ENCODE peak calls at places on chromosome 2, in four cellular contexts. R is uterus, J is right cardiac atrium, U is mucosa of descending colon. D is an unnamed sample. For H3K4me1, the result is how much of the 10 kb centered on the place peaks cover.

GRCh38 chr2:17877811-17878221 is 651 bp upstream of the KCNS3 start:
- DNase-seq in R (no peak), J (peak), U (no peak), D (no peak)

GRCh38 chr2:158459161-158460003 is 2.6 kb downstream of the PKP4 start:
- DNase-seq in R (no peak), J (no peak), U (no peak), D (no peak)

GRCh38 chr2:198351647-198352046 is 547.3 kb downstream of the PLCL1 start:
- DNase-seq in R (no peak), J (no peak), U (no peak), D (no peak)

GRCh38 chr2:99544608-99545007 is 54.8 kb upstream of the REV1 start:
- DNase-seq in R (no peak), J (no peak), U (no peak), D (no peak)

GRCh38 chr2:157190151-157190550 is 67.4 kb upstream of the GALNT5 start:
- DNase-seq in R (no peak), J (no peak), U (no peak), D (no peak)

GRCh38 chr2:20168727-20169696 is 55.9 kb downstream of the SDC1 start:
- DNase-seq in R (no peak), J (no peak), U (no peak), D (no peak)

GRCh38 chr2:95047629-95048510 is 22.4 kb downstream of the MAL start:
- DNase-seq in R (no peak), J (no peak), U (no peak), D (no peak)

GRCh38 chr2:100408104-100408503 is 9.4 kb downstream of the CHST10 start:
- DNase-seq in R (no peak), J (peak), U (no peak), D (no peak)

GRCh38 chr2:203682688-203683130 is 23.7 kb upstream of the CD28 start:
- DNase-seq in R (no peak), J (peak), U (no peak), D (no peak)

GRCh38 chr2:204625135-204625534 is 79.9 kb downstream of the PARD3B start:
- DNase-seq in R (no peak), J (no peak), U (no peak), D (no peak)

DNA sequence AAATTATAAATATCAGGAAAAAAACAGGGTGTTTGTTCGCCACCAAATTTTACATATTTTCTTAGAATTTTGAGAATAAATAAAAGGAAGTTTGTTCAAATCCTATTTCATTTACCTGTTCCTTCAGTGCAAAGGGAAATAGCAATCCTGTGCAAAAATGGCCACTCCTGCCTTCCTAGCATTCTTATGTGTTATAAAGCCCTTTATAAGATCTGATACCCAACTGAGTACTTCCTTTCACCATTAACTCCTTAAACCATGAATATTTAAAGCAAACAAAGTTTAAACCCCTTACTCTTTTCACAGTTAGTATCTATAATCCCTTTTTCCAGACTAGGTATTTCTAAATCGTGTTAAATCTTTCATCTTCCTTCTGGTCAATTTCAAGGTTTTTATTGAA is 427.8 kb downstream of the NR4A2 start:
- DNase-seq in R (no peak), J (no peak), U (no peak), D (no peak)
- H3K4me1 ChIP-seq in R (under half), J (under half), U (under half), D (under half)

GRCh38 chr2:85582467-85582866 is 1.8 kb upstream of the VAMP5 start:
- DNase-seq in R (no peak), J (no peak), U (no peak), D (no peak)
- H3K4me1 ChIP-seq in R (under half), J (under half), U (under half), D (under half)

DNA sequence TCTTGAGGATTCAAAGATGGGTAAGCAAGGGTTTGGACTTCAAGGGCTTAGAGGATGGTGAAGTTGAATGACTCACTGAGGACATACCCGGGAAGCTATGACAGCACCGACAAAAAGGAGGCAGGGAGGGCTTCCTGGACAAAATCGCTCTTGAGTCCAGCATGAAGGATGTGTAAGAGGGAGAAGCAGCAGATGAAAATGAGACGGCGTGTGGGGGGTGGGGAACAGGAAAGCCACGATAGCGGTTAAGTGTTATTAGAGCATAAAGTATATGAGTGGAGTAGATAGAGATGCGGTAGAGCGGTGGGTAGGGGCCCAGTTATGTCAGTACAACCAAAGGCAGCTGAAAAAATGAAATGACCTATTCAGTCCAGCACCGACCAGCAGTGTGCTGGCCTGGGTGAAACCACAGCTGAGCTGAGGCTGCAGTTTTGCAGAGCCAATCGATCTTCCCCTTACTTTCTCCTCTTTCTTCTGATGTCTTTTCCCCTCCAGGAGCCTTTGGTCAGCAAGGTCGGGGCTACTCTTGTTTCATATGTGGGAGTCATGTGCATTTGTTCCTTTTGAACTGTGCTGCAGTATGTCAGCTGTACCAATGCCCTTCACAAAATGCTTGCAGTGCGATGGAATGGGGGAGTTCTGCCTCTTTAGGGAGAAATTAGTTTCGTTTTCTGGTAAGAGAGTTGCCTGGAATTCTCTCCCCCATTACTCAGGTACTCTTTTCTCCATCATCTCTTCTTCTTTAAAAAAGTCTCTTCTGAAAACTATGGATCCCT is 2.0 kb upstream of the THUMPD2 start:
- DNase-seq in R (peak), J (peak), U (no peak), D (no peak)
- H3K4me1 ChIP-seq in R (under half), J (under half), U (under half), D (under half)

GRCh38 chr2:30219886-30220478 is 11.4 kb upstream of the LBH start:
- DNase-seq in R (no peak), J (no peak), U (no peak), D (no peak)

GRCh38 chr2:30222636-30223360 is 8.5 kb upstream of the LBH start:
- DNase-seq in R (no peak), J (no peak), U (no peak), D (no peak)

GRCh38 chr2:30223413-30223874 is 7.9 kb upstream of the LBH start:
- DNase-seq in R (no peak), J (no peak), U (no peak), D (no peak)

GRCh38 chr2:30221531-30221930 is 9.8 kb upstream of the LBH start:
- DNase-seq in R (no peak), J (no peak), U (no peak), D (no peak)

DNA sequence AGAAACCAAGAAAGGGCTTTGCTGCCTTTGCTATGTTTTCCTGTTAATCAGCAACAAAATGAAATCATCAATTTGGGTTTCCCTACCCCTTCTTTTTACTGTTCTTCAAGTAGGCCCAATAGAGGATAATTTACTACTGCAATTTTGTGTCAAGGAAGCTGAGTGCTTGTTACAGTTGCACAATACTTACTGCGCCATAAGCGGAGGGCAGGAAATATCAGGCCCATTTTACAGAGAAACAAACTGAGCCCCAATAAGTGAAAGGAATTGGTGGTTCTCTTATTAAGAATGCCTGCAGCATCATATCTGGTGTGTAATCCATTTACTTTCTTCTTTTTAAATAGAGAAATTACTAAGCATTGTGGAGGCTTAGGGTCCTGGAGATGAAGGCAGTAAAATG is 9.3 kb upstream of the LBH start:
- DNase-seq in R (no peak), J (no peak), U (no peak), D (no peak)
- H3K4me1 ChIP-seq in R (under half), J (under half), U (under half), D (under half)

GRCh38 chr2:41926614-41927580 is 120.9 kb upstream of the PKDCC start:
- DNase-seq in R (peak), J (peak), U (no peak), D (no peak)
- H3K4me1 ChIP-seq in R (under half), J (under half), U (under half), D (under half)

GRCh38 chr2:16137080-16137755 is 196.9 kb downstream of the MYCN start:
- DNase-seq in R (no peak), J (no peak), U (no peak), D (no peak)

GRCh38 chr2:16135196-16135912 is 195.0 kb downstream of the MYCN start:
- DNase-seq in R (no peak), J (no peak), U (no peak), D (no peak)

GRCh38 chr2:16136461-16137035 is 196.2 kb downstream of the MYCN start:
- DNase-seq in R (no peak), J (no peak), U (no peak), D (no peak)

GRCh38 chr2:16134436-16135165 is 194.3 kb downstream of the MYCN start:
- DNase-seq in R (no peak), J (no peak), U (no peak), D (no peak)

GRCh38 chr2:16135913-16136310 is 195.6 kb downstream of the MYCN start:
- DNase-seq in R (no peak), J (no peak), U (no peak), D (no peak)
- H3K4me1 ChIP-seq in R (under half), J (under half), U (under half), D (under half)